ENCODE peak calls at places on chromosomes 13 and 19, in five cellular contexts. One of them, this sample, is unnamed.

GRCh38 chr13:112859128-112859816 is 109.7 kb upstream of the MCF2L start:
- DNase-seq in substantia nigra: no peak
- DNase-seq in hypothalamus: no peak
- DNase-seq in GM23338: no peak
- DNase-seq in nephron progenitor cell: no peak
- DNase-seq in this sample: no peak

GRCh38 chr19:29620931-29621351 is 14.9 kb downstream of the POP4 start:
- DNase-seq in substantia nigra: no peak
- DNase-seq in hypothalamus: no peak
- DNase-seq in GM23338: no peak
- DNase-seq in nephron progenitor cell: no peak
- DNase-seq in this sample: no peak

GRCh38 chr19:39941151-39941550 is 6.7 kb upstream of the FCGBP start:
- DNase-seq in GM23338: no peak
- DNase-seq in substantia nigra: no peak
- DNase-seq in hypothalamus: no peak
- DNase-seq in nephron progenitor cell: no peak
- DNase-seq in this sample: no peak

GRCh38 chr19:35403116-35403760 is 32.4 kb downstream of the GPR42 start:
- DNase-seq in nephron progenitor cell: no peak
- DNase-seq in GM23338: no peak
- DNase-seq in substantia nigra: no peak
- DNase-seq in hypothalamus: no peak
- DNase-seq in this sample: no peak

GRCh38 chr13:46121597-46122163 is 16.8 kb upstream of the CPB2 start:
- DNase-seq in hypothalamus: no peak
- DNase-seq in GM23338: no peak
- DNase-seq in substantia nigra: no peak
- DNase-seq in nephron progenitor cell: no peak
- DNase-seq in this sample: no peak

GRCh38 chr19:37907735-37908066 is 693 bp downstream of the SIPA1L3 start:
- DNase-seq in hypothalamus: no peak
- DNase-seq in substantia nigra: no peak
- DNase-seq in nephron progenitor cell: no peak
- DNase-seq in GM23338: no peak
- DNase-seq in this sample: no peak

GRCh38 chr19:19822148-19822429 is 539 bp upstream of the ZNF506 start:
- DNase-seq in nephron progenitor cell: no peak
- DNase-seq in hypothalamus: no peak
- DNase-seq in GM23338: no peak
- DNase-seq in substantia nigra: peak
- DNase-seq in this sample: no peak

GRCh38 chr19:9046694-9047093 is 36.5 kb upstream of the MUC16 start:
- DNase-seq in hypothalamus: no peak
- DNase-seq in nephron progenitor cell: no peak
- DNase-seq in GM23338: no peak
- DNase-seq in substantia nigra: no peak
- DNase-seq in this sample: no peak

GRCh38 chr19:1468274-1469199 is 10.5 kb downstream of the C19orf25 start:
- DNase-seq in nephron progenitor cell: peak
- DNase-seq in hypothalamus: no peak
- DNase-seq in GM23338: no peak
- DNase-seq in substantia nigra: no peak
- DNase-seq in this sample: peak

GRCh38 chr19:49533551-49534488 is 6.0 kb downstream of the RCN3 start:
- DNase-seq in GM23338: peak
- DNase-seq in hypothalamus: peak
- DNase-seq in substantia nigra: peak
- DNase-seq in nephron progenitor cell: peak
- DNase-seq in this sample: peak

GRCh38 chr19:50565984-50566903 is 2.0 kb downstream of the LRRC4B start:
- DNase-seq in GM23338: peak
- DNase-seq in substantia nigra: peak
- DNase-seq in hypothalamus: peak
- DNase-seq in nephron progenitor cell: peak
- DNase-seq in this sample: no peak

GRCh38 chr13:44340508-44340907 is 33.1 kb upstream of the SERP2 start:
- DNase-seq in GM23338: no peak
- DNase-seq in hypothalamus: no peak
- DNase-seq in substantia nigra: no peak
- DNase-seq in nephron progenitor cell: no peak
- DNase-seq in this sample: no peak

GRCh38 chr13:23557733-23558132 is 12.5 kb upstream of the TNFRSF19 start:
- DNase-seq in substantia nigra: no peak
- DNase-seq in GM23338: no peak
- DNase-seq in hypothalamus: no peak
- DNase-seq in nephron progenitor cell: no peak
- DNase-seq in this sample: no peak

GRCh38 chr19:2719910-2720776 is 1.0 kb downstream of the DIRAS1 start:
- DNase-seq in nephron progenitor cell: peak
- DNase-seq in hypothalamus: peak
- DNase-seq in substantia nigra: no peak
- DNase-seq in GM23338: peak
- DNase-seq in this sample: no peak

GRCh38 chr13:23848639-23849282 is 40.4 kb downstream of the MIPEP start:
- DNase-seq in GM23338: no peak
- DNase-seq in substantia nigra: no peak
- DNase-seq in nephron progenitor cell: no peak
- DNase-seq in hypothalamus: no peak
- DNase-seq in this sample: no peak

GRCh38 chr19:4295972-4296771 is 6.0 kb downstream of the TMIGD2 start:
- DNase-seq in nephron progenitor cell: no peak
- DNase-seq in hypothalamus: peak
- DNase-seq in GM23338: peak
- DNase-seq in substantia nigra: peak
- DNase-seq in this sample: no peak

GRCh38 chr19:13026478-13026999 is 31.3 kb downstream of the NFIX start:
- DNase-seq in GM23338: no peak
- DNase-seq in substantia nigra: no peak
- DNase-seq in hypothalamus: no peak
- DNase-seq in nephron progenitor cell: no peak
- DNase-seq in this sample: no peak

GRCh38 chr19:34393031-34393430 is 11.2 kb upstream of the PDCD2L start:
- DNase-seq in nephron progenitor cell: no peak
- DNase-seq in GM23338: no peak
- DNase-seq in substantia nigra: no peak
- DNase-seq in hypothalamus: no peak
- DNase-seq in this sample: no peak